ENCODE peak calls at places on chromosomes 7 and 10, in five cellular contexts. G, Y, Q, A and B are unnamed samples.

GRCh38 chr7:157907998-157908782 is 571.4 kb downstream of the DNAJB6 start:
- DNase-seq in Y (no peak), G (no peak), A (no peak), Q (no peak), B (no peak)

GRCh38 chr7:127886248-127886647 is 145.0 kb downstream of the LRRC4 start:
- DNase-seq in Q (no peak), Y (no peak), A (no peak), G (no peak), B (no peak)

GRCh38 chr7:44796034-44796503 is 412 bp upstream of the PPIA start:
- DNase-seq in Y (no peak), A (no peak), Q (no peak), G (no peak), B (no peak)

GRCh38 chr10:18334116-18334867 is 194.1 kb downstream of the CACNB2 start:
- DNase-seq in Y (no peak), Q (no peak), G (no peak), A (no peak), B (no peak)

GRCh38 chr7:144835166-144835611 is 664 bp downstream of the TPK1 start:
- DNase-seq in G (no peak), Y (no peak), A (no peak), Q (peak), B (peak)

GRCh38 chr7:32937344-32938174 is 19.7 kb upstream of the FKBP9 start:
- DNase-seq in G (no peak), Q (no peak), A (no peak), Y (no peak), B (no peak)

GRCh38 chr7:105087981-105088380 is 74.0 kb downstream of the KMT2E start:
- DNase-seq in G (no peak), Q (no peak), A (no peak), Y (no peak), B (no peak)

GRCh38 chr10:52682766-52683165 is 89.8 kb downstream of the MBL2 start:
- DNase-seq in G (no peak), Y (no peak), Q (no peak), A (no peak), B (no peak)

GRCh38 chr7:1909476-1909875 is 239.4 kb downstream of the ELFN1 start:
- DNase-seq in Y (no peak), G (no peak), Q (no peak), A (no peak), B (no peak)

GRCh38 chr10:35340975-35341374 is 4.7 kb downstream of the CCNY start:
- DNase-seq in G (no peak), Q (no peak), A (no peak), Y (no peak), B (no peak)

GRCh38 chr10:124704428-124704805 is 39.8 kb downstream of the FAM53B start:
- DNase-seq in Y (no peak), A (no peak), G (peak), Q (no peak), B (no peak)

GRCh38 chr10:100697070-100697469 is 48.3 kb upstream of the PAX2 start:
- DNase-seq in G (peak), A (peak), Y (no peak), Q (no peak), B (peak)

GRCh38 chr10:99393683-99394082 is 36.7 kb downstream of the GOT1 start:
- DNase-seq in A (no peak), G (no peak), Q (no peak), Y (no peak), B (no peak)

GRCh38 chr7:55052081-55052480 is 33.3 kb downstream of the EGFR start:
- DNase-seq in G (no peak), Q (no peak), Y (no peak), A (peak), B (no peak)

GRCh38 chr10:61662794-61663259 is at the start of gene CABCOCO1:
- DNase-seq in Y (peak), G (peak), A (no peak), Q (peak), B (no peak)

GRCh38 chr10:68543004-68543918 is 15.9 kb upstream of the SLC25A16 start:
- DNase-seq in A (no peak), Q (no peak), G (no peak), Y (no peak), B (peak)

GRCh38 chr7:96591900-96592676 is 117.6 kb downstream of the SEM1 start:
- DNase-seq in Y (no peak), G (no peak), A (no peak), Q (no peak), B (no peak)

GRCh38 chr7:154789404-154789803 is 213.5 kb downstream of the PAXIP1 start:
- DNase-seq in G (no peak), A (no peak), Y (no peak), Q (peak), B (no peak)

GRCh38 chr7:115096262-115096661 is 174.4 kb downstream of the MDFIC start:
- DNase-seq in G (no peak), A (no peak), Y (no peak), Q (no peak), B (no peak)